ENCODE peak calls at places on chromosome 15, in six cellular contexts. R is substantia nigra; I is iris pigment epithelial cell; G is AG04450; N is renal cortical epithelial cell; T is activated CD4-positive, CD25-positive, alpha-beta regulatory T cell. P is an unnamed sample.

GRCh38 chr15:23616536-23616935 is 31.1 kb downstream of the MAGEL2 start:
- DNase-seq in G (no peak), I (peak), N (no peak), T (no peak), R (no peak), P (no peak)

GRCh38 chr15:73593278-73594074 is 39.7 kb downstream of the NPTN start:
- DNase-seq in G (no peak), T (no peak), N (no peak), I (peak), R (no peak), P (no peak)

GRCh38 chr15:41917767-41918430 is 24.0 kb upstream of the SPTBN5 start:
- DNase-seq in I (peak), G (no peak), R (no peak), N (peak), T (no peak), P (no peak)

GRCh38 chr15:75646944-75647364 is 758 bp upstream of the SNX33 start:
- DNase-seq in N (no peak), G (no peak), T (no peak), R (no peak), I (no peak), P (no peak)

GRCh38 chr15:43511012-43511885 is 6.2 kb upstream of the MAP1A start:
- DNase-seq in T (no peak), N (peak), G (no peak), R (peak), I (peak), P (no peak)

GRCh38 chr15:59160880-59161593 is 45.6 kb upstream of the LDHAL6B start:
- DNase-seq in N (no peak), R (no peak), I (peak), G (no peak), T (no peak), P (no peak)

GRCh38 chr15:31251165-31251564 is 75.5 kb upstream of the KLF13 start:
- DNase-seq in I (no peak), G (no peak), N (no peak), R (no peak), T (no peak), P (no peak)

GRCh38 chr15:57085267-57085666 is 166.8 kb downstream of the TCF12 start:
- DNase-seq in I (no peak), R (no peak), T (no peak), G (no peak), N (peak), P (no peak)

GRCh38 chr15:70339551-70340517 is 242.1 kb upstream of the TLE3 start:
- DNase-seq in G (no peak), R (no peak), I (peak), N (no peak), T (no peak), P (no peak)

GRCh38 chr15:95459288-95459687 is 871.2 kb upstream of the NR2F2 start:
- DNase-seq in N (peak), T (no peak), G (no peak), R (no peak), I (peak), P (no peak)

GRCh38 chr15:95499397-95499796 is 831.1 kb upstream of the NR2F2 start:
- DNase-seq in G (no peak), R (no peak), I (no peak), T (no peak), N (no peak), P (no peak)

GRCh38 chr15:63210151-63211051 is 21.0 kb downstream of the RAB8B start:
- DNase-seq in G (no peak), R (peak), N (no peak), T (no peak), I (no peak), P (no peak)

GRCh38 chr15:63495780-63496179 is 8.6 kb upstream of the USP3 start:
- DNase-seq in I (no peak), N (no peak), T (no peak), G (no peak), R (no peak), P (no peak)

GRCh38 chr15:71252036-71252898 is 137.0 kb downstream of the THSD4 start:
- DNase-seq in I (peak), R (no peak), T (no peak), N (peak), G (no peak), P (no peak)

GRCh38 chr15:68637755-68638405 is 59.1 kb downstream of the CORO2B start:
- DNase-seq in T (no peak), R (no peak), G (no peak), I (no peak), N (no peak), P (no peak)

GRCh38 chr15:48285329-48286214 is 45.7 kb upstream of the DUT start:
- DNase-seq in T (peak), N (peak), I (peak), R (no peak), G (peak), P (peak)

GRCh38 chr15:101091080-101092017 is 160.5 kb downstream of the CHSY1 start:
- DNase-seq in N (no peak), G (peak), T (no peak), R (peak), I (peak), P (no peak)

GRCh38 chr15:91291673-91292072 is 191.6 kb downstream of the SV2B start:
- DNase-seq in T (no peak), R (no peak), G (no peak), I (peak), N (no peak), P (no peak)

GRCh38 chr15:57881361-57881760 is 174.8 kb downstream of the POLR2M start:
- DNase-seq in T (no peak), R (no peak), I (peak), N (no peak), G (no peak), P (peak)

GRCh38 chr15:90343391-90343790 is 8.7 kb upstream of the ZNF774 start:
- DNase-seq in N (no peak), R (no peak), G (no peak), I (no peak), T (no peak), P (no peak)

GRCh38 chr15:38617831-38618230 is 53.2 kb upstream of the RASGRP1 start:
- DNase-seq in N (no peak), I (no peak), T (no peak), G (no peak), R (no peak), P (no peak)

GRCh38 chr15:55588070-55588817 is at the start of gene PYGO1:
- DNase-seq in R (peak), T (no peak), I (peak), N (no peak), G (peak), P (no peak)

GRCh38 chr15:44798815-44799214 is 62.5 kb downstream of the TRIM69 start:
- DNase-seq in R (no peak), N (no peak), G (no peak), T (no peak), I (no peak), P (no peak)

GRCh38 chr15:95363636-95364035 is 966.9 kb upstream of the NR2F2 start:
- DNase-seq in I (no peak), T (no peak), R (no peak), G (no peak), N (no peak), P (no peak)

GRCh38 chr15:79025802-79026201 is 64.8 kb downstream of the RASGRF1 start:
- DNase-seq in I (no peak), R (no peak), G (no peak), N (no peak), T (no peak), P (no peak)

GRCh38 chr15:100910119-100910518 is 9.0 kb upstream of the LRRK1 start:
- DNase-seq in N (no peak), R (no peak), G (no peak), T (no peak), I (no peak), P (no peak)

GRCh38 chr15:40243126-40243810 is 4.4 kb downstream of the PAK6 start:
- DNase-seq in I (no peak), N (no peak), G (no peak), T (no peak), R (no peak), P (no peak)

GRCh38 chr15:62989366-62990055 is 53.0 kb upstream of the TPM1 start:
- DNase-seq in N (no peak), T (no peak), R (no peak), G (no peak), I (no peak), P (no peak)

GRCh38 chr15:85333132-85333831 is 47.1 kb upstream of the AKAP13 start:
- DNase-seq in T (no peak), G (peak), I (peak), R (no peak), N (no peak), P (peak)

GRCh38 chr15:40006646-40007045 is 32.3 kb downstream of the SRP14 start:
- DNase-seq in T (no peak), I (peak), G (peak), N (no peak), R (no peak), P (peak)

GRCh38 chr15:31439328-31439727 is 112.7 kb downstream of the KLF13 start:
- DNase-seq in G (no peak), N (no peak), R (no peak), I (no peak), T (no peak), P (no peak)

GRCh38 chr15:96692826-96693225 is 362.3 kb downstream of the NR2F2 start:
- DNase-seq in G (no peak), N (no peak), I (no peak), T (no peak), R (no peak), P (no peak)

P was measured in AG04449.